ENCODE peak calls at places on chromosomes 4 and X, in four cellular contexts. J is left ventricle myocardium inferior, T is pancreas, Z is neuronal stem cell. N is an unnamed sample. For H3K36me3, the result is how much of the 10 kb centered on the place peaks cover.

GRCh38 chr4:80263541-80264351 is 2.7 kb upstream of the FGF5 start:
- DNase-seq in J (no peak), T (no peak), Z (no peak), N (no peak)

GRCh38 chr4:177385576-177386320 is 56.5 kb downstream of the AGA start:
- DNase-seq in J (no peak), T (no peak), Z (no peak), N (no peak)

GRCh38 chrX:43958529-43958928 is 14.7 kb downstream of the NDP start:
- DNase-seq in J (no peak), T (no peak), Z (peak), N (no peak)

GRCh38 chr4:185359767-185360446 is 35.8 kb downstream of the LRP2BP start:
- DNase-seq in J (no peak), T (no peak), Z (no peak), N (no peak)

GRCh38 chrX:129472116-129472515 is 51.2 kb downstream of the SMARCA1 start:
- DNase-seq in J (no peak), T (no peak), Z (no peak), N (no peak)

GRCh38 chr4:90328558-90328957 is 201.4 kb downstream of the CCSER1 start:
- DNase-seq in J (peak), T (no peak), Z (peak), N (peak)

GRCh38 chrX:132023896-132024386 is 839 bp downstream of the STK26 start:
- DNase-seq in J (peak), T (no peak), Z (peak), N (peak)

GRCh38 chr4:52173470-52174055 is 122.5 kb downstream of the SPATA18 start:
- DNase-seq in J (peak), T (no peak), Z (no peak), N (peak)

GRCh38 chr4:114081783-114082182 is 102.3 kb upstream of the ARSJ start:
- DNase-seq in J (no peak), T (no peak), Z (no peak), N (no peak)

GRCh38 chr4:100317032-100317864 is 127.0 kb upstream of the DDIT4L start:
- DNase-seq in J (no peak), T (no peak), Z (no peak), N (no peak)

GRCh38 chr4:98232202-98232601 is 29.0 kb upstream of the RAP1GDS1 start:
- DNase-seq in J (no peak), T (no peak), Z (no peak), N (no peak)

GRCh38 chrX:15349046-15349445 is 13.7 kb upstream of the PIGA start:
- DNase-seq in J (no peak), T (no peak), Z (peak), N (peak)

GRCh38 chrX:30513284-30513683 is 64.3 kb downstream of the TASL start:
- DNase-seq in J (no peak), T (no peak), Z (no peak), N (no peak)

GRCh38 chr4:5710962-5711478 is at the start of gene EVC:
- DNase-seq in J (peak), T (peak), Z (peak), N (peak)

GRCh38 chrX:132958086-132958703 is at the start of gene HS6ST2:
- DNase-seq in J (no peak), T (peak), Z (peak), N (no peak)

GRCh38 chr4:80434238-80434637 is 98.7 kb downstream of the CFAP299 start:
- DNase-seq in J (no peak), T (no peak), Z (no peak), N (no peak)

GRCh38 chr4:172648471-172648870 is 520.1 kb upstream of the GALNT7 start:
- DNase-seq in J (no peak), T (no peak), Z (no peak), N (no peak)

GRCh38 chrX:8815460-8816065 is 14.4 kb upstream of the FAM9A start:
- DNase-seq in J (no peak), T (no peak), Z (peak), N (no peak)

GRCh38 chr4:109818268-109818667 is 2.7 kb downstream of the GAR1 start:
- DNase-seq in J (no peak), T (no peak), Z (no peak), N (no peak)

GRCh38 chrX:72131317-72132294 is at the start of gene RTL5:
- DNase-seq in J (peak), T (peak), Z (peak), N (peak)

GRCh38 chrX:81120270-81120935 is 81.3 kb downstream of the HMGN5 start:
- DNase-seq in J (no peak), T (no peak), Z (no peak), N (peak)

DNA sequence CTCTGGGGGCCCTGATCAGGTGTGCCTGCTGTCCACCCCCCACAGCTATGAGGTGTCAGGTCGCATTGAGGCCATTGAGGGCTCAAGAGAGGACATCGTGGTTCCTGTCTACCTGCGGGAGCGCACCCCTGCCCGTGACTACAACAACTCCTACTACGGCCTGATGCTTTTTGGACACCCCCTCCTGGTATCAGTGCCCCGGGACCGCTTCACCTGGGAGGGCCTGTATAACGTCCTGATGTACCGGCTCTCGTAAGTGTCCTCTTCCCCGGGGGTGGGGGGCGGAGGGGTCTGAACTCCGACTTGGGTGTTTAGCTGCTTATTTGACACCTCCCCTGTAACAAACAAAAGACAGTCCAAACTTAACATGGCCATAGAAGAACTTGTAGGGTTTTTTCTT is 10.5 kb downstream of the USP11 start:
- DNase-seq in J (no peak), T (no peak), Z (no peak), N (no peak)
- H3K36me3 ChIP-seq in J (under half), T (under half), Z (under half), N (under half)

GRCh38 chrX:313546-313945 is 5.0 kb downstream of the GTPBP6 start:
- DNase-seq in J (peak), T (peak), Z (no peak), N (no peak)
- H3K36me3 ChIP-seq in J (half or more), T (under half), Z (under half), N (half or more)

DNA sequence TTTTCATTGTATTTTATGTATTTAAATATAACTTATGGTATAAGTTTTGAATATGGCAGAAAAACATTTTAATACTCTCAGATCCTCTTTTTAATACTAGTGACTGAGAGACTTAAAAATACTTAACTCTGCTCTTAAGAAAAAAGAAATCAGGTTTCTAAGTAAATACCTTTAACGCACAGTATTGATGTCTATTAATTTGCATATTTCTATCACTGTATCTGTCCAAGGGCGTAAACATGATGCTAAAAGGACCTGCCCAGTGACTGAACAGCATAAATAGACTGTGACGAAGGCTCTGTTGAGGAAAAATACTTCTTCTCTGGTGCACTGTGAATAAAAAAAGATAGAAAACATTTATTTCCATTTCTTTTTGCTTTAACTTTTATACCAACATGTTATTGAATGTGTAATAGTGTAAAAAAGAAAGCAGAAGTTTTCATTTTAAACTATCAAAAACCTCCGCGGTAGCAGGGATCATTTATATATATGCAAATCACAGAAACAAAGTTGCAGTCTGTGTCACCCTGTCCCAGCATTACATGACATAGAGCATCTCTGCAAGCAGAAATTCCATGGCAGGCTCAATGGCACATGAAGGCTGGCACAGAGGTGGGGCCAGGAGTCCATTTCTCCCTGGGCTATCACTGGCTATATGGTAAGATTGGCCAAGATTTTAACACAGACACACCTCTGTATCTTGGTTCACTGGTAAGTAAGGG is 75.5 kb downstream of the ZAR1 start:
- DNase-seq in J (no peak), T (no peak), Z (no peak), N (no peak)
- H3K36me3 ChIP-seq in J (half or more), T (under half), Z (under half), N (under half)

GRCh38 chr4:44701037-44701436 is 22.8 kb downstream of the GUF1 start:
- DNase-seq in J (no peak), T (no peak), Z (no peak), N (no peak)

GRCh38 chr4:44704673-44705072 is 21.7 kb downstream of the GNPDA2 start:
- DNase-seq in J (no peak), T (no peak), Z (no peak), N (no peak)

GRCh38 chr4:44700427-44700826 is 22.2 kb downstream of the GUF1 start:
- DNase-seq in J (no peak), T (no peak), Z (no peak), N (no peak)
- H3K36me3 ChIP-seq in J (half or more), T (under half), Z (under half), N (under half)

DNA sequence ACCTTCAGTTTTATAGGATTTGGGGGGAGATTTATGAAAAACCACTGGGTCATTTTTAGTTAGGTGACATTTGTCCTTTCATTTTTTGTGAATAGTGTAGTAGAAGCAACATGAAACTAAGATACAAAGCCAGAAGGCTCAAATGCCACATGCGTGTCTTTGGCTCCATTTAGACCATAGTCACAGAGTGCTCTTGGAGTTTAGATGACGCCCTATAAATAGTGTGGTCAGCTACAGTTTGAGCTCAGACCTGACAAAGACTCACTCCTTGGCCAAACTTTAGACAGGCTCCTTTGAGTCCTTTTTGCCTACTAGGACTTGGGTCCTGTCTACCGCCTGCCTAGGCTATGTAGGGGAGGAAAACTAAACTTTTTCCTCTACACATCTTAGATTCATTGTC is 16.8 kb upstream of the PAGE1 start:
- DNase-seq in J (no peak), T (no peak), Z (no peak), N (no peak)
- H3K36me3 ChIP-seq in J (under half), T (under half), Z (under half), N (under half)

DNA sequence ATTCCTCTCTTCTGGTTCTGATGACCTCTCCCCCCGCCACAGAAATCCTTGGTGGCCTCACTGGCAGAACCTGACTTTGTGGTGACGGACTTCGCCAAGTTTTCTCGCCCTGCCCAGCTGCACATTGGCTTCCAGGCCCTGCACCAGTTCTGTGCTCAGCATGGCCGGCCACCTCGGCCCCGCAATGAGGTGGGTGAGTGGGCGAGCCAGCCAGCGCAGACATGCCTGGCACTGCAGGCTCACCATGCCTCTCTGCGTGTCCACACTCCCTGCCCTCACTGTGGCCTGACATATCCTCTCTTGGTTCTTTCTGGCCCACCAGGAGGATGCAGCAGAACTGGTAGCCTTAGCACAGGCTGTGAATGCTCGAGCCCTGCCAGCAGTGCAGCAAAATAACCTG is 8.7 kb downstream of the UBA1 start:
- DNase-seq in J (no peak), T (peak), Z (no peak), N (no peak)
- H3K36me3 ChIP-seq in J (half or more), T (half or more), Z (half or more), N (half or more)